ENCODE peak calls at places on chromosomes 5 and 9, in six cellular contexts. P, U, V, L, Q and T are unnamed samples.

GRCh38 chr5:168666356-168666755 is 87.2 kb upstream of the PANK3 start:
- DNase-seq in Q (no peak), P (no peak), L (no peak), U (no peak), V (no peak), T (no peak)

GRCh38 chr9:27184556-27185351 is 75.7 kb downstream of the TEK start:
- DNase-seq in L (no peak), P (no peak), V (no peak), U (peak; percentile 40), Q (no peak), T (no peak)

GRCh38 chr5:159515909-159516415 is 185.7 kb upstream of the IL12B start:
- DNase-seq in L (peak; percentile 76), V (peak; percentile 66), U (peak; percentile 64), P (peak; percentile 89), Q (peak; percentile 41), T (peak; percentile 78)

GRCh38 chr9:95585824-95586223 is 69.1 kb upstream of the PTCH1 start:
- DNase-seq in U (no peak), V (no peak), L (no peak), Q (no peak), P (no peak), T (no peak)

GRCh38 chr5:75522542-75522941 is 10.9 kb downstream of the POLK start:
- DNase-seq in L (no peak), Q (no peak), U (no peak), P (no peak), V (no peak), T (no peak)

GRCh38 chr5:106019271-106019670 is 1651.5 kb downstream of the EFNA5 start:
- DNase-seq in L (no peak), V (peak; percentile 36), Q (no peak), U (no peak), P (no peak), T (no peak)

GRCh38 chr5:113512341-113512740 is 1.2 kb upstream of the YTHDC2 start:
- DNase-seq in P (no peak), L (no peak), V (no peak), U (no peak), Q (no peak), T (no peak)

GRCh38 chr5:112734597-112734996 is 3.1 kb upstream of the APC start:
- DNase-seq in V (no peak), U (no peak), L (no peak), P (no peak), Q (no peak), T (no peak)

GRCh38 chr9:75990181-75990580 is 99.7 kb downstream of the PCSK5 start:
- DNase-seq in U (no peak), V (no peak), P (no peak), L (no peak), Q (no peak), T (no peak)

GRCh38 chr5:72246239-72246580 is 73.8 kb downstream of the MRPS27 start:
- DNase-seq in L (no peak), P (no peak), U (no peak), V (no peak), Q (no peak), T (no peak)

GRCh38 chr5:173954671-173955605 is 34.0 kb upstream of the C5orf47 start:
- DNase-seq in V (no peak), L (no peak), Q (peak; percentile 48), U (no peak), P (no peak), T (no peak)

GRCh38 chr9:126805546-126806262 is 864 bp downstream of the ZBTB43 start:
- DNase-seq in Q (peak; percentile 75), U (peak; percentile 72), L (peak; percentile 84), V (no peak), P (peak; percentile 92), T (peak; percentile 84)

GRCh38 chr5:102627311-102627710 is 127.8 kb upstream of the PAM start:
- DNase-seq in U (peak; percentile 18), P (no peak), Q (no peak), V (peak; percentile 66), L (no peak), T (no peak)

GRCh38 chr9:85067792-85068191 is 398.3 kb downstream of the NTRK2 start:
- DNase-seq in L (no peak), Q (no peak), P (no peak), U (no peak), V (no peak), T (no peak)